ENCODE peak calls at places on chromosomes 12 and 14, in six cellular contexts. One of them, this sample, is unnamed.

GRCh38 chr14:23183479-23183878 is at the start of gene SLC7A8:
- DNase-seq in NCI-H146: no peak
- DNase-seq in GM10248: no peak
- DNase-seq in T-cell: peak
- DNase-seq in AG04450: no peak
- DNase-seq in psoas muscle: peak
- DNase-seq in this sample: peak

GRCh38 chr14:33674716-33675115 is 276.2 kb downstream of the EGLN3 start:
- DNase-seq in psoas muscle: no peak
- DNase-seq in AG04450: no peak
- DNase-seq in NCI-H146: no peak
- DNase-seq in GM10248: no peak
- DNase-seq in T-cell: no peak
- DNase-seq in this sample: no peak

GRCh38 chr12:122368361-122369073 is 54.0 kb downstream of the CLIP1 start:
- DNase-seq in T-cell: no peak
- DNase-seq in psoas muscle: no peak
- DNase-seq in GM10248: no peak
- DNase-seq in NCI-H146: peak
- DNase-seq in AG04450: peak
- DNase-seq in this sample: no peak

GRCh38 chr12:116426391-116427136 is 132.6 kb upstream of the MAP1LC3B2 start:
- DNase-seq in AG04450: peak
- DNase-seq in NCI-H146: no peak
- DNase-seq in psoas muscle: peak
- DNase-seq in T-cell: no peak
- DNase-seq in GM10248: no peak
- DNase-seq in this sample: no peak

GRCh38 chr14:34199585-34199984 is 248.7 kb upstream of the EGLN3 start:
- DNase-seq in GM10248: no peak
- DNase-seq in AG04450: no peak
- DNase-seq in NCI-H146: no peak
- DNase-seq in psoas muscle: no peak
- DNase-seq in T-cell: no peak
- DNase-seq in this sample: no peak

GRCh38 chr12:96198970-96199369 is 4.8 kb downstream of the ELK3 start:
- DNase-seq in NCI-H146: no peak
- DNase-seq in GM10248: no peak
- DNase-seq in T-cell: no peak
- DNase-seq in psoas muscle: no peak
- DNase-seq in AG04450: peak
- DNase-seq in this sample: no peak

GRCh38 chr12:111451649-111452129 is 46.0 kb downstream of the SH2B3 start:
- DNase-seq in GM10248: peak
- DNase-seq in psoas muscle: no peak
- DNase-seq in AG04450: no peak
- DNase-seq in T-cell: no peak
- DNase-seq in NCI-H146: peak
- DNase-seq in this sample: no peak

GRCh38 chr14:68285421-68286179 is 466.0 kb downstream of the RAD51B start:
- DNase-seq in AG04450: no peak
- DNase-seq in T-cell: peak
- DNase-seq in NCI-H146: no peak
- DNase-seq in GM10248: no peak
- DNase-seq in psoas muscle: no peak
- DNase-seq in this sample: no peak

GRCh38 chr12:96889273-96889933 is 17.7 kb upstream of the NEDD1 start:
- DNase-seq in psoas muscle: no peak
- DNase-seq in GM10248: no peak
- DNase-seq in T-cell: no peak
- DNase-seq in NCI-H146: peak
- DNase-seq in AG04450: peak
- DNase-seq in this sample: no peak

GRCh38 chr12:4824415-4824814 is 85.3 kb upstream of the KCNA1 start:
- DNase-seq in AG04450: no peak
- DNase-seq in GM10248: no peak
- DNase-seq in NCI-H146: no peak
- DNase-seq in psoas muscle: no peak
- DNase-seq in T-cell: no peak
- DNase-seq in this sample: no peak

GRCh38 chr14:23537351-23538048 is 14.1 kb downstream of the ZFHX2 start:
- DNase-seq in AG04450: no peak
- DNase-seq in NCI-H146: no peak
- DNase-seq in GM10248: no peak
- DNase-seq in T-cell: no peak
- DNase-seq in psoas muscle: no peak
- DNase-seq in this sample: peak

GRCh38 chr12:6607751-6608591 is 792 bp upstream of the CHD4 start:
- DNase-seq in psoas muscle: no peak
- DNase-seq in AG04450: no peak
- DNase-seq in GM10248: peak
- DNase-seq in NCI-H146: peak
- DNase-seq in T-cell: peak
- DNase-seq in this sample: peak

GRCh38 chr12:124525455-124525854 is 42.0 kb downstream of the NCOR2 start:
- DNase-seq in T-cell: no peak
- DNase-seq in AG04450: no peak
- DNase-seq in NCI-H146: no peak
- DNase-seq in psoas muscle: peak
- DNase-seq in GM10248: no peak
- DNase-seq in this sample: peak

GRCh38 chr14:95577875-95578274 is 43.0 kb downstream of the GLRX5 start:
- DNase-seq in GM10248: no peak
- DNase-seq in T-cell: no peak
- DNase-seq in AG04450: no peak
- DNase-seq in psoas muscle: no peak
- DNase-seq in NCI-H146: no peak
- DNase-seq in this sample: no peak

GRCh38 chr12:119593578-119594398 is at the start of gene TMEM233:
- DNase-seq in AG04450: no peak
- DNase-seq in NCI-H146: peak
- DNase-seq in psoas muscle: peak
- DNase-seq in GM10248: no peak
- DNase-seq in T-cell: no peak
- DNase-seq in this sample: no peak

GRCh38 chr12:31518680-31519227 is 72.2 kb downstream of the DENND5B start:
- DNase-seq in AG04450: peak
- DNase-seq in NCI-H146: peak
- DNase-seq in psoas muscle: no peak
- DNase-seq in T-cell: no peak
- DNase-seq in GM10248: no peak
- DNase-seq in this sample: no peak

GRCh38 chr12:30447061-30447750 is 248.5 kb downstream of the IPO8 start:
- DNase-seq in NCI-H146: no peak
- DNase-seq in psoas muscle: no peak
- DNase-seq in GM10248: no peak
- DNase-seq in AG04450: no peak
- DNase-seq in T-cell: no peak
- DNase-seq in this sample: no peak

GRCh38 chr12:3480744-3481143 is 10.3 kb upstream of the PRMT8 start:
- DNase-seq in GM10248: no peak
- DNase-seq in NCI-H146: no peak
- DNase-seq in psoas muscle: no peak
- DNase-seq in T-cell: no peak
- DNase-seq in AG04450: no peak
- DNase-seq in this sample: no peak

GRCh38 chr12:132205271-132206092 is 61.2 kb downstream of the NOC4L start:
- DNase-seq in T-cell: no peak
- DNase-seq in AG04450: no peak
- DNase-seq in psoas muscle: no peak
- DNase-seq in GM10248: peak
- DNase-seq in NCI-H146: no peak
- DNase-seq in this sample: no peak

GRCh38 chr12:14769462-14769836 is 33.8 kb downstream of the WBP11 start:
- DNase-seq in NCI-H146: peak
- DNase-seq in AG04450: no peak
- DNase-seq in psoas muscle: peak
- DNase-seq in T-cell: no peak
- DNase-seq in GM10248: peak
- DNase-seq in this sample: no peak

GRCh38 chr14:89349196-89350008 is 67.6 kb downstream of the FOXN3 start:
- DNase-seq in T-cell: no peak
- DNase-seq in psoas muscle: peak
- DNase-seq in NCI-H146: peak
- DNase-seq in GM10248: no peak
- DNase-seq in AG04450: no peak
- DNase-seq in this sample: no peak

GRCh38 chr12:80707126-80707829 is at the start of gene MYF6:
- DNase-seq in NCI-H146: no peak
- DNase-seq in GM10248: no peak
- DNase-seq in psoas muscle: no peak
- DNase-seq in AG04450: no peak
- DNase-seq in T-cell: no peak
- DNase-seq in this sample: no peak

GRCh38 chr12:77299910-77300772 is 234.8 kb upstream of the E2F7 start:
- DNase-seq in GM10248: no peak
- DNase-seq in AG04450: no peak
- DNase-seq in psoas muscle: no peak
- DNase-seq in NCI-H146: no peak
- DNase-seq in T-cell: no peak
- DNase-seq in this sample: no peak

GRCh38 chr14:94471045-94471444 is 5.0 kb downstream of the SERPINA9 start:
- DNase-seq in AG04450: no peak
- DNase-seq in GM10248: no peak
- DNase-seq in T-cell: no peak
- DNase-seq in NCI-H146: no peak
- DNase-seq in psoas muscle: no peak
- DNase-seq in this sample: no peak

GRCh38 chr12:21456291-21456780 is 18.9 kb downstream of the PYROXD1 start:
- DNase-seq in psoas muscle: no peak
- DNase-seq in GM10248: no peak
- DNase-seq in AG04450: no peak
- DNase-seq in NCI-H146: no peak
- DNase-seq in T-cell: no peak
- DNase-seq in this sample: no peak

GRCh38 chr12:116955382-116956021 is 44.8 kb downstream of the FBXW8 start:
- DNase-seq in NCI-H146: peak
- DNase-seq in psoas muscle: no peak
- DNase-seq in AG04450: no peak
- DNase-seq in T-cell: peak
- DNase-seq in GM10248: no peak
- DNase-seq in this sample: no peak

GRCh38 chr12:9252256-9252655 is 44.1 kb upstream of the PZP start:
- DNase-seq in T-cell: no peak
- DNase-seq in psoas muscle: no peak
- DNase-seq in AG04450: no peak
- DNase-seq in NCI-H146: no peak
- DNase-seq in GM10248: no peak
- DNase-seq in this sample: no peak

GRCh38 chr12:57085999-57086950 is 2.6 kb upstream of the NAB2 start:
- DNase-seq in psoas muscle: peak
- DNase-seq in GM10248: peak
- DNase-seq in NCI-H146: peak
- DNase-seq in AG04450: no peak
- DNase-seq in T-cell: peak
- DNase-seq in this sample: peak

GRCh38 chr12:52655720-52656124 is 3.7 kb upstream of the KRT2 start:
- DNase-seq in AG04450: no peak
- DNase-seq in psoas muscle: no peak
- DNase-seq in GM10248: no peak
- DNase-seq in NCI-H146: no peak
- DNase-seq in T-cell: no peak
- DNase-seq in this sample: no peak

GRCh38 chr12:105417732-105418131 is 87.2 kb downstream of the C12orf75 start:
- DNase-seq in AG04450: no peak
- DNase-seq in GM10248: no peak
- DNase-seq in NCI-H146: no peak
- DNase-seq in T-cell: no peak
- DNase-seq in psoas muscle: no peak
- DNase-seq in this sample: no peak

GRCh38 chr14:80188571-80188970 is 22.7 kb downstream of the DIO2 start:
- DNase-seq in AG04450: no peak
- DNase-seq in T-cell: no peak
- DNase-seq in NCI-H146: no peak
- DNase-seq in psoas muscle: no peak
- DNase-seq in GM10248: no peak
- DNase-seq in this sample: no peak

GRCh38 chr14:72420749-72421452 is 473.0 kb downstream of the DPF3 start:
- DNase-seq in T-cell: peak
- DNase-seq in AG04450: peak
- DNase-seq in psoas muscle: peak
- DNase-seq in NCI-H146: peak
- DNase-seq in GM10248: peak
- DNase-seq in this sample: peak

GRCh38 chr12:1367731-1368285 is 226.6 kb downstream of the FBXL14 start:
- DNase-seq in NCI-H146: no peak
- DNase-seq in psoas muscle: no peak
- DNase-seq in GM10248: no peak
- DNase-seq in AG04450: no peak
- DNase-seq in T-cell: no peak
- DNase-seq in this sample: no peak

GRCh38 chr12:92446082-92446460 is 256.7 kb upstream of the PLEKHG7 start:
- DNase-seq in AG04450: no peak
- DNase-seq in GM10248: no peak
- DNase-seq in NCI-H146: no peak
- DNase-seq in T-cell: no peak
- DNase-seq in psoas muscle: no peak
- DNase-seq in this sample: no peak

This sample was measured in hippocampal formation.